ENCODE peak calls at places on chromosome 18, in six cellular contexts. I is endodermal cell; S is mesendoderm; C is astrocyte of the spinal cord; D is naive thymus-derived CD4-positive, alpha-beta T cell; A is GM23248. Y is an unnamed sample.

GRCh38 chr18:22088029-22088428 is 81.4 kb upstream of the GATA6 start:
- DNase-seq in A (no peak), C (no peak), D (no peak), S (no peak), I (no peak), Y (no peak)

GRCh38 chr18:58847383-58848071 is 17.1 kb upstream of the ZNF532 start:
- DNase-seq in C (no peak), A (no peak), I (peak), D (no peak), S (peak), Y (no peak)

GRCh38 chr18:13416848-13417247 is 198.3 kb downstream of the LDLRAD4 start:
- DNase-seq in C (no peak), A (no peak), I (no peak), D (no peak), S (no peak), Y (no peak)

GRCh38 chr18:7002107-7002506 is 115.5 kb downstream of the LAMA1 start:
- DNase-seq in I (peak), A (no peak), S (peak), C (no peak), D (no peak), Y (no peak)

GRCh38 chr18:59846814-59847490 is 52.8 kb upstream of the PMAIP1 start:
- DNase-seq in I (peak), S (peak), C (peak), D (no peak), A (peak), Y (peak)

GRCh38 chr18:30234755-30235154 is 807.8 kb downstream of the DSC3 start:
- DNase-seq in C (no peak), D (no peak), I (no peak), S (peak), A (no peak), Y (no peak)

GRCh38 chr18:63339920-63340484 is 20.4 kb upstream of the BCL2 start:
- DNase-seq in D (peak), S (peak), A (peak), C (peak), I (peak), Y (peak)

GRCh38 chr18:457533-457932 is 43.0 kb downstream of the COLEC12 start:
- DNase-seq in S (no peak), D (no peak), C (no peak), I (no peak), A (peak), Y (no peak)

GRCh38 chr18:24490545-24490944 is 30.1 kb downstream of the HRH4 start:
- DNase-seq in D (no peak), A (peak), S (peak), C (no peak), I (no peak), Y (peak)

GRCh38 chr18:73979742-73980141 is 167.9 kb downstream of the FBXO15 start:
- DNase-seq in D (no peak), S (peak), A (peak), I (no peak), C (peak), Y (peak)

GRCh38 chr18:9951022-9951859 is 37.4 kb downstream of the VAPA start:
- DNase-seq in I (peak), C (peak), D (no peak), A (peak), S (peak), Y (peak)

GRCh38 chr18:58315739-58316215 is 271.8 kb downstream of the NEDD4L start:
- DNase-seq in A (no peak), S (no peak), D (no peak), C (no peak), I (no peak), Y (peak)

GRCh38 chr18:9520666-9521065 is 45.4 kb downstream of the RALBP1 start:
- DNase-seq in S (no peak), D (no peak), A (no peak), C (no peak), I (no peak), Y (no peak)

GRCh38 chr18:74290831-74291770 is 662 bp downstream of the CYB5A start:
- DNase-seq in S (peak), I (peak), C (no peak), A (no peak), D (peak), Y (no peak)

GRCh38 chr18:9741821-9742541 is 33.9 kb downstream of the RAB31 start:
- DNase-seq in S (peak), C (peak), A (peak), D (no peak), I (peak), Y (peak)

GRCh38 chr18:58603365-58604067 is 25.4 kb downstream of the ALPK2 start:
- DNase-seq in D (no peak), A (no peak), S (peak), I (peak), C (peak), Y (no peak)

GRCh38 chr18:37156330-37156942 is 327.5 kb downstream of the KIAA1328 start:
- DNase-seq in I (no peak), S (no peak), A (no peak), D (no peak), C (no peak), Y (no peak)

GRCh38 chr18:77366725-77367641 is 117.3 kb downstream of the GALR1 start:
- DNase-seq in S (no peak), I (no peak), C (peak), D (no peak), A (peak), Y (peak)

GRCh38 chr18:44846450-44846849 is 165.8 kb downstream of the SETBP1 start:
- DNase-seq in D (no peak), S (no peak), C (no peak), A (no peak), I (no peak), Y (no peak)